ENCODE peak calls at places on chromosomes 2 and 18, in seven cellular contexts. O is chondrocyte, M is foreskin fibroblast, Y is HCT116, F is sigmoid colon, N is colonic mucosa, V is stomach. R is an unnamed sample.

GRCh38 chr2:95381212-95382127 is 21.0 kb upstream of the FAHD2A start:
- DNase-seq in M (no peak), F (peak), V (no peak), N (no peak), Y (no peak), O (no peak), R (no peak)

GRCh38 chr2:182915369-182916326 is 49.2 kb upstream of the FRZB start:
- DNase-seq in M (peak), Y (no peak), O (no peak), V (no peak), F (no peak), N (no peak), R (no peak)

GRCh38 chr2:62143696-62144095 is 52.2 kb upstream of the B3GNT2 start:
- DNase-seq in N (no peak), M (no peak), O (no peak), F (no peak), Y (no peak), V (no peak), R (no peak)

GRCh38 chr2:96602330-96602823 is 35.7 kb downstream of the KANSL3 start:
- DNase-seq in N (peak), V (peak), O (no peak), M (no peak), Y (no peak), F (no peak), R (no peak)

GRCh38 chr2:190999058-190999457 is 14.9 kb downstream of the STAT1 start:
- DNase-seq in Y (no peak), N (no peak), V (no peak), O (no peak), F (no peak), M (no peak), R (no peak)

GRCh38 chr2:167292430-167293171 is 404.3 kb downstream of the XIRP2 start:
- DNase-seq in V (peak), F (peak), N (peak), O (peak), Y (peak), M (peak), R (peak)

GRCh38 chr2:43609304-43609883 is 13.6 kb upstream of the THADA start:
- DNase-seq in M (peak), F (no peak), O (no peak), V (no peak), N (peak), Y (peak), R (peak)

GRCh38 chr2:101868525-101868924 is 123.2 kb upstream of the IL1R2 start:
- DNase-seq in O (no peak), Y (no peak), V (no peak), F (no peak), N (no peak), M (no peak), R (no peak)

GRCh38 chr2:180555391-180555965 is 424.9 kb upstream of the UBE2E3 start:
- DNase-seq in Y (no peak), M (no peak), F (no peak), O (peak), V (no peak), N (no peak), R (no peak)

GRCh38 chr18:36850527-36851201 is 21.7 kb downstream of the KIAA1328 start:
- DNase-seq in V (no peak), Y (peak), O (no peak), N (no peak), M (peak), F (no peak), R (no peak)

GRCh38 chr18:78768221-78768620 is 211.4 kb upstream of the SALL3 start:
- DNase-seq in M (no peak), F (peak), Y (no peak), O (peak), V (no peak), N (no peak), R (no peak)

GRCh38 chr2:235300368-235301201 is 193.3 kb upstream of the AGAP1 start:
- DNase-seq in V (no peak), F (no peak), O (no peak), Y (no peak), N (no peak), M (peak), R (no peak)

GRCh38 chr2:99982744-99983143 is 159.6 kb downstream of the AFF3 start:
- DNase-seq in Y (no peak), M (no peak), N (no peak), O (no peak), V (no peak), F (no peak), R (no peak)

GRCh38 chr2:201996006-201996405 is 37.6 kb upstream of the FZD7 start:
- DNase-seq in F (no peak), N (no peak), O (no peak), V (no peak), Y (no peak), M (no peak), R (no peak)

GRCh38 chr2:234027646-234028045 is 22.9 kb upstream of the SPP2 start:
- DNase-seq in V (no peak), Y (no peak), M (no peak), N (no peak), F (no peak), O (no peak), R (no peak)

GRCh38 chr18:10230072-10230471 is 224.4 kb upstream of the APCDD1 start:
- DNase-seq in V (no peak), O (no peak), M (peak), N (no peak), F (no peak), Y (peak), R (no peak)

GRCh38 chr2:37344453-37345361 is at the start of gene QPCT:
- DNase-seq in M (peak), Y (no peak), O (peak), V (peak), N (peak), F (peak), R (peak)

GRCh38 chr2:118417417-118418125 is 329.3 kb downstream of the INSIG2 start:
- DNase-seq in F (no peak), N (no peak), V (no peak), O (no peak), M (peak), Y (no peak), R (no peak)

GRCh38 chr2:215451012-215451756 is 15.3 kb upstream of the FN1 start:
- DNase-seq in F (no peak), N (no peak), M (peak), V (no peak), O (no peak), Y (no peak), R (no peak)

GRCh38 chr18:58176915-58177717 is 133.1 kb downstream of the NEDD4L start:
- DNase-seq in N (no peak), O (no peak), M (peak), F (no peak), V (no peak), Y (no peak), R (no peak)

GRCh38 chr18:58174285-58174684 is 130.3 kb downstream of the NEDD4L start:
- DNase-seq in M (no peak), F (no peak), Y (no peak), N (no peak), O (no peak), V (no peak), R (no peak)

GRCh38 chr18:58172031-58172430 is 128.0 kb downstream of the NEDD4L start:
- DNase-seq in M (no peak), O (no peak), N (no peak), Y (no peak), V (no peak), F (no peak), R (no peak)

GRCh38 chr18:58177886-58178470 is 134.0 kb downstream of the NEDD4L start:
- DNase-seq in N (no peak), M (no peak), Y (no peak), O (no peak), F (no peak), V (no peak), R (no peak)

DNA sequence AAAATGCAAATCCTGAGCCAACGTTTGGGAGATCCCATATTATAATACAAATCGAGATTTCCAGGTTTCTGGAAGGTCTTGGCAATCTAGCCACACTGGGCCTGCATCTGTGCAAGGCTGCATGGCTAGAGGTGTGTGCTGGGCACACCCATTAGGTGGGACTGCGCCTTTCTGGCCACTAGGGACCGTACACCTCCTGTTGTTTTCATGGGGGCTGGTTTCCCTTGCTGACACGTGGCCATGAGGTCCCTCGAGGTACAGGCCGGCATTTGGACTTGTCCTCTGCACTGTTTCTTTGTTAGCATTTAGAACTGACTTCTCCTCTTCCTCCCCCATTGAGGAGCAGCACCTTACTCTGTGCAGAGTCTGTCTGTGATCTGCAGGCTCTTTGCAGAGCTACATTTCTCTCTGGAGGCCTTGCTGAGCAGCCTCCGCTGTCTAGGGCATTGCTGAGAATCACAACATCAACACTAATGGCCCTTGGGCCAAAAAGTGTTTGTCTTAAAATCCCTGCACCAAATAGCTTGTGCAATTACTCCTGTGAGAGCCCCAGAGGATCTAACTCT is 131.2 kb downstream of the NEDD4L start:
- DNase-seq in M (no peak), O (no peak), V (no peak), F (no peak), Y (no peak), N (no peak), R (no peak)
- TF ChIP-seq CTCF in M (no peak), O (no peak), V (no peak), F (no peak), Y (peak), N (no peak), R (no peak)

GRCh38 chr2:9949992-9950520 is 1.4 kb upstream of the GRHL1 start:
- DNase-seq in F (no peak), Y (no peak), M (no peak), O (no peak), N (no peak), V (no peak), R (no peak)

GRCh38 chr2:9951272-9951521 is 296 bp upstream of the GRHL1 start:
- DNase-seq in O (no peak), M (no peak), F (no peak), Y (no peak), V (no peak), N (no peak), R (no peak)

GRCh38 chr2:9951522-9952285 is at the start of gene GRHL1:
- DNase-seq in F (peak), M (peak), Y (peak), V (peak), O (no peak), N (peak), R (peak)

GRCh38 chr2:9949239-9949991 is 2.1 kb upstream of the GRHL1 start:
- DNase-seq in Y (no peak), V (no peak), M (no peak), F (no peak), O (no peak), N (no peak), R (no peak)

GRCh38 chr2:9950521-9951271 is 797 bp upstream of the GRHL1 start:
- DNase-seq in O (no peak), V (peak), N (peak), F (peak), M (peak), Y (no peak), R (peak)
- TF ChIP-seq CTCF in O (peak), V (peak), N (no peak), F (no peak), M (no peak), Y (no peak), R (no peak)

DNA sequence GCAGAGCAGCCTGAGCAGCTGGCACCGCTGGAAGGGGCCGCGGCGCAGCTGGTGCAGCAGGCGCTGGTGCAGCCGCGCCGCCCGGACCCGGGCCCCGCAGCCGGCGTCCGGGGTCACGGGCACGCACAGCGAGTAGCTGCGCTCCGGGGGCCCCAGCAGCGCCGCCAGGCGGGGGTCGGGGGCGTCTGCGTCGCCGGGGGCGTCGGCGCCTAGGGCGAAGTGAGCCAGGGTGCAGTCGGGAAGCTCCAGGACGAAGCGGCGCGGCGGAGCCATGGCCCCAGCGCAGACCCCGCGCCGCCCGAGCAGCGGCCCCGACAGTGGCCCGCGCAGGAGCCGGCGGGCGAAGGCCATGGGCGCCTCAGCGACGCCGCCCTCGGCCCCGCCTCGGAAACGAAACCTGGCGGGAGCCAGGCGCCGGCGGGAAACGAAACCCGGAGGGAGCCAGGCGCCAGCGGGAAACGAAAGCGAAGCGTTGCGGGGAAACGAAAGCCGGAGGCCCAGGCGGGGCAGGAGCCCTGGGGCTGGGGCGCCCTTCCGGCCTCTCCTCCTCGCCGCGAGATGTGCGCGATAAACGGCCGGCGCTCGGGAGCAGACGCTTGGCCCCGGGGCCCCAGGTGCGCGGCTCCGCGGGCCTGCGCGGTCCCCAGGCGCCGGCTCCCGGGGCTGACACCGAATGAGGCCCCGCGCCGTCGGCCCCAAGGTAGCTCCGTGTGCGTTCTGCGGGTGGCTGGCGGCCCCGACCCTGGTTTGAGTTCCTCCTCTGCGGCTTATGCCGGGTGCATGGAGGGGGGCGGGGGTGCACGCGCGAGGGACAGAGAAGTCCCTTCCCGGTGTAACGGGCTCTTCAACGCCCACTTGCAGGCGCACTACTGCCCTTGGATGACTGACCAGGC is at the start of gene CMPK2:
- DNase-seq in F (peak), Y (no peak), V (peak), N (peak), M (peak), O (no peak), R (peak)
- TF ChIP-seq CTCF in F (no peak), Y (no peak), V (peak), N (no peak), M (no peak), O (peak), R (peak)

DNA sequence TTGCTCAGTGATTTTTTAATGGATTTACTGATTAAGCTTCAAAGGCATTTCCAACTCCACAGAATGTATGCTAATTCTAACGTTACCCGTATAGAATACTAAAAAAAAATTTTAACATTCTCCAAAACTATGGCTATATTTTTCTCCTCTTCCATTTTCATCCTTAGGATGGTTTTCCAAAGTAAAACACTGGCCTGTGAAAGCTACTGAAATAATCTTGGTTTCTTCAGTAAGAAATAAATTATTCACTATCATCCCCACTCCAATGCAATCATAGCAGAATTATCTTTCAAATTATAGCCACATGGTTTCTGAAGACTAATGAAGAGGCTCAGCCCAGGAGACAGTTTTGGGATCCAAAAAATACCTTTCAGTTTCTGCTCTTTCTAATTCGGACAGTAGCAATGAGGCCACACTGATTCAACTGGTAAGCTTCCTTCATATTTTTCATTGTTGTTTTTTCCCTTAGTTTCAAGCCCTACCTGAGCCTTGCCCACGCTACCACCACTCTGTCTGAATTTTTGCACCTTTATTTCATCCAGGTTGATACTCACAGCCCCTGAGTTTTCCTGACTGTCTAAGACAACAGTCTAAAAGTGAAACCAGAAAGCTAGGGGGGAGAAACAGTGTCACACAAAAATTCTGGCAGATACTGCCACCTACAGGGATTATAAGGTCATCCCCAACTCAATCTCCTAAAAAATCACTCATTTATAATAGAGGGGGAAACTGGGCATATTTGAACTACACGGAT is 887.9 kb downstream of the NRXN1 start:
- DNase-seq in Y (no peak), O (no peak), V (no peak), F (no peak), N (no peak), M (peak), R (peak)
- TF ChIP-seq CTCF in Y (peak), O (peak), V (peak), F (peak), N (peak), M (peak), R (peak)

GRCh38 chr2:174546519-174547506 is 50.8 kb downstream of the WIPF1 start:
- DNase-seq in N (no peak), F (no peak), O (no peak), V (no peak), Y (peak), M (peak), R (peak)
- TF ChIP-seq CTCF in N (no peak), F (no peak), O (peak), V (peak), Y (peak), M (peak), R (peak)

DNA sequence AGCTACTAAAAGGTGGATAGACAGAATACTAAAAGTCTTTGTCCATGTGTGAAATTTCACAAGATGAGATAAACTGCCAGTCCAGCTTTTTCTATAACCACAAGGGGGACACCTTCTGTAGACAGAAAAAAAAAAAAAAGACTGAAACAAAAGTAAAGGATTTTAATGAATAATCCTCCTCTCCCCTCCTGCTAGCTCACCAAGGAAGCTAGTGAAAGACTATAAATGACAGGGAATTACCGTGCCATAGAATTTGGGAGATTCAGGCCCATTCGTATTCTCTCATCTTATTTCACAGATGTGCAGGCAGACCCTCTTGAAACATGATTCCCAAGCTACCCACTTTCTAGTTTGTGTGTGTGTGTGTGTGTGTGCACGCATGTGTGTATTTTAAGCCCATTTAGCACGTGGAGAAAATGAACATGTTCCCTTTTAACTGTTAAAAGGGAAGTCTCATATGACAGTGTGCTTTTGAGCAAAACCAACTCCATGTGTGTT is 36.3 kb upstream of the SLC8A1 start:
- DNase-seq in V (no peak), N (no peak), M (peak), O (no peak), F (no peak), Y (peak), R (no peak)
- TF ChIP-seq CTCF in V (peak), N (no peak), M (peak), O (peak), F (peak), Y (peak), R (no peak)

GRCh38 chr2:28753043-28753683 is 1.5 kb downstream of the PPP1CB start:
- DNase-seq in F (peak), M (peak), V (peak), O (no peak), N (peak), Y (peak), R (peak)
- TF ChIP-seq CTCF in F (peak), M (peak), V (peak), O (peak), N (peak), Y (peak), R (peak)

GRCh38 chr2:150409196-150409595 is 78.3 kb downstream of the RND3 start:
- DNase-seq in O (no peak), F (no peak), Y (no peak), V (peak), M (no peak), N (no peak), R (no peak)
- TF ChIP-seq CTCF in O (no peak), F (no peak), Y (no peak), V (no peak), M (no peak), N (no peak), R (no peak)

DNA sequence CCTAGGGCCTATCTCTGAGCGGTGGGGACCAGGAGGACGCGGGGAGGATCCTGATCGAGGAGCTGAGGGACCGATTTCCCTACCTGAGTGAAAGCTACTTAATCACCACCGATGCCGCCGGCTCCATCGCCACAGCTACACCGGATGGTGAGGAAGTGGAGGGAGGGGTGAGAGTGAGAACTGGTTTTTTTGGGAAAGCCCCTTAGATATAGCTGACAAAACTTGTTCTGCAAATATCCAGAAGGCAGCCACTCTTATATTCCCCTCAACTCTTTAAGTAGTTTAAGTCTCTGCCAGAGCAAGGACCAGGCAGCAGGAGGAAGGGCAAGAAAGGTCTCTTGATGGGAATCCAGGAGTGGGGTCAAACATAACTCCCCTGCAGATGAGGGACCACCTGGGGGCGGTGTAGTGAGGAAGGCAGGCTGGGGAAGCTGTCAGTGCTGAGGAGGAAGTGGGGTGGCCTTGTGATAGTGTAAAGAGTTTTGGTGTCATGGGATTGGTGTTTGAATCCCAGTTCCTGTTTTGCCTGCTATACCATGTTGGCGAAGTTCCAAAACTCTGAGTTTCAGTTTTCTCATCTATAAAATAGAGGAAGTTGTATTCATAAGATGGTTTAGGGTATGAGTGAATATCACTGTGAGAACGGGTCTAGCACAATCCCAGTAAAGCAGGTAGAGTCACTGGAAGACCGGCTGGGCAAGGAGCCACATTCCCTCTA is 3.4 kb downstream of the NAGK start:
- DNase-seq in Y (no peak), F (peak), V (no peak), O (no peak), M (no peak), N (peak), R (peak)
- TF ChIP-seq CTCF in Y (no peak), F (no peak), V (no peak), O (no peak), M (no peak), N (no peak), R (peak)

R was measured in GM20000.